ENCODE peak calls at places on chromosomes 11 and 22, in nine cellular contexts. X is effector memory CD4-positive, alpha-beta T cell; Z is H4; Q is cerebellar cortex; D is A549; Y is EL; F is mammary epithelial cell; E is endothelial cell; H is naive thymus-derived CD4-positive, alpha-beta T cell. T is an unnamed sample.

GRCh38 chr11:57568330-57568766 is 876 bp upstream of the UBE2L6 start:
- DNase-seq in X (peak), Z (peak), Q (peak), D (no peak), Y (peak), F (peak), E (no peak), H (peak), T (peak)

GRCh38 chr22:18091916-18092526 is 14.2 kb downstream of the PEX26 start:
- DNase-seq in X (peak), Z (peak), Q (no peak), D (peak), Y (no peak), F (peak), E (no peak), H (no peak), T (peak)

GRCh38 chr11:1440066-1440465 is 46.5 kb downstream of the MOB2 start:
- DNase-seq in X (no peak), Z (no peak), Q (no peak), D (no peak), Y (no peak), F (no peak), E (no peak), H (no peak), T (no peak)

GRCh38 chr11:130180896-130181294 is 21.3 kb downstream of the ST14 start:
- DNase-seq in X (no peak), Z (no peak), Q (no peak), D (no peak), Y (no peak), F (no peak), E (no peak), H (no peak), T (no peak)

GRCh38 chr11:31160504-31161422 is 208.8 kb downstream of the DCDC1 start:
- DNase-seq in X (no peak), Z (peak), Q (no peak), D (no peak), Y (no peak), F (no peak), E (peak), H (no peak), T (no peak)

GRCh38 chr22:37643225-37643847 is 3.9 kb downstream of the SH3BP1 start:
- DNase-seq in X (peak), Z (peak), Q (peak), D (peak), Y (peak), F (peak), E (peak), H (peak), T (peak)

GRCh38 chr11:132844956-132845355 is 687.3 kb downstream of the OPCML start:
- DNase-seq in X (no peak), Z (peak), Q (peak), D (no peak), Y (peak), F (peak), E (no peak), H (no peak), T (peak)

GRCh38 chr11:100965346-100965745 is 164.3 kb downstream of the PGR start:
- DNase-seq in X (no peak), Z (no peak), Q (no peak), D (no peak), Y (no peak), F (no peak), E (no peak), H (no peak), T (no peak)

GRCh38 chr11:35675901-35676610 is 13.5 kb downstream of the TRIM44 start:
- DNase-seq in X (no peak), Z (no peak), Q (peak), D (no peak), Y (no peak), F (no peak), E (no peak), H (no peak), T (no peak)

GRCh38 chr11:19116315-19116970 is 525 bp upstream of the ZDHHC13 start:
- DNase-seq in X (no peak), Z (no peak), Q (no peak), D (no peak), Y (peak), F (no peak), E (no peak), H (no peak), T (no peak)

GRCh38 chr11:117523680-117524079 is 196.0 kb downstream of the CEP164 start:
- DNase-seq in X (no peak), Z (no peak), Q (no peak), D (no peak), Y (peak), F (peak), E (no peak), H (no peak), T (no peak)

GRCh38 chr11:124783002-124783401 is 17.2 kb downstream of the MSANTD2 start:
- DNase-seq in X (no peak), Z (no peak), Q (no peak), D (no peak), Y (no peak), F (no peak), E (no peak), H (no peak), T (no peak)

GRCh38 chr22:48737461-48738203 is 1090.0 kb downstream of the BRD1 start:
- DNase-seq in X (no peak), Z (no peak), Q (no peak), D (no peak), Y (no peak), F (no peak), E (no peak), H (no peak), T (no peak)

GRCh38 chr22:37659066-37659896 is 758 bp downstream of the PDXP start:
- DNase-seq in X (no peak), Z (no peak), Q (no peak), D (no peak), Y (no peak), F (no peak), E (no peak), H (no peak), T (no peak)

GRCh38 chr22:37990862-37991261 is 6.5 kb upstream of the SOX10 start:
- DNase-seq in X (no peak), Z (no peak), Q (no peak), D (no peak), Y (no peak), F (no peak), E (no peak), H (no peak), T (no peak)

GRCh38 chr11:2777396-2777795 is 77.6 kb upstream of the KCNQ1OT1 start:
- DNase-seq in X (no peak), Z (no peak), Q (no peak), D (peak), Y (peak), F (peak), E (peak), H (no peak), T (no peak)

GRCh38 chr11:104164028-104164520 is at the start of gene PDGFD:
- DNase-seq in X (no peak), Z (peak), Q (peak), D (peak), Y (peak), F (peak), E (peak), H (no peak), T (peak)

GRCh38 chr22:39690901-39691620 is 120.5 kb downstream of the CACNA1I start:
- DNase-seq in X (no peak), Z (no peak), Q (peak), D (no peak), Y (peak), F (no peak), E (no peak), H (no peak), T (no peak)

GRCh38 chr11:46064221-46064620 is 57.0 kb downstream of the PHF21A start:
- DNase-seq in X (no peak), Z (no peak), Q (no peak), D (no peak), Y (peak), F (no peak), E (no peak), H (no peak), T (no peak)

GRCh38 chr11:1762537-1763302 is 1.0 kb downstream of the CTSD start:
- DNase-seq in X (no peak), Z (peak), Q (no peak), D (peak), Y (peak), F (peak), E (no peak), H (no peak), T (no peak)

GRCh38 chr11:48880021-48880441 is 103.7 kb downstream of the TRIM51G start:
- DNase-seq in X (no peak), Z (no peak), Q (no peak), D (no peak), Y (no peak), F (no peak), E (no peak), H (no peak), T (no peak)

GRCh38 chr22:17370036-17370765 is 941 bp downstream of the CECR2 start:
- DNase-seq in X (no peak), Z (no peak), Q (no peak), D (no peak), Y (no peak), F (no peak), E (peak), H (no peak), T (no peak)

GRCh38 chr22:32628626-32629587 is 154.3 kb downstream of the FBXO7 start:
- DNase-seq in X (no peak), Z (no peak), Q (no peak), D (no peak), Y (peak), F (no peak), E (no peak), H (no peak), T (no peak)

GRCh38 chr22:42268852-42269406 is 1.5 kb downstream of the TCF20 start:
- DNase-seq in X (no peak), Z (no peak), Q (no peak), D (no peak), Y (no peak), F (no peak), E (no peak), H (no peak), T (no peak)

GRCh38 chr22:29901354-29901753 is 18.4 kb downstream of the MTMR3 start:
- DNase-seq in X (no peak), Z (no peak), Q (no peak), D (no peak), Y (no peak), F (no peak), E (no peak), H (no peak), T (no peak)

GRCh38 chr22:43520632-43521039 is 108.8 kb downstream of the MPPED1 start:
- DNase-seq in X (no peak), Z (no peak), Q (no peak), D (no peak), Y (no peak), F (peak), E (no peak), H (no peak), T (no peak)

GRCh38 chr22:31084811-31085492 is 3.8 kb downstream of the SMTN start:
- DNase-seq in X (peak), Z (no peak), Q (peak), D (no peak), Y (peak), F (peak), E (peak), H (peak), T (peak)

GRCh38 chr22:22720201-22720723 is 75.8 kb downstream of the GGTLC2 start:
- DNase-seq in X (no peak), Z (peak), Q (peak), D (no peak), Y (peak), F (no peak), E (peak), H (peak), T (peak)

GRCh38 chr11:69508974-69509373 is 27.5 kb downstream of the LINC01488 start:
- DNase-seq in X (no peak), Z (no peak), Q (no peak), D (no peak), Y (peak), F (no peak), E (no peak), H (no peak), T (no peak)

GRCh38 chr11:64455436-64456261 is 96.7 kb downstream of the RPS6KA4 start:
- DNase-seq in X (no peak), Z (no peak), Q (no peak), D (no peak), Y (no peak), F (no peak), E (no peak), H (no peak), T (no peak)

GRCh38 chr11:27013741-27014415 is 20.0 kb downstream of the FIBIN start:
- DNase-seq in X (no peak), Z (no peak), Q (no peak), D (no peak), Y (no peak), F (peak), E (no peak), H (no peak), T (no peak)

GRCh38 chr11:119107538-119108150 is 500 bp downstream of the C2CD2L start:
- DNase-seq in X (no peak), Z (no peak), Q (peak), D (no peak), Y (no peak), F (no peak), E (no peak), H (no peak), T (no peak)

GRCh38 chr11:62566247-62566646 is 7.4 kb downstream of the EEF1G start:
- DNase-seq in X (no peak), Z (no peak), Q (no peak), D (no peak), Y (no peak), F (no peak), E (no peak), H (no peak), T (no peak)

GRCh38 chr11:63556404-63556803 is 6.8 kb downstream of the PLAAT2 start:
- DNase-seq in X (no peak), Z (no peak), Q (no peak), D (no peak), Y (no peak), F (no peak), E (no peak), H (no peak), T (no peak)